ENCODE peak calls at places on chromosomes 13 and 19, in ten cellular contexts. One of them, this sample, is unnamed.

GRCh38 chr13:93169980-93170379 is 56.6 kb upstream of the GPC6 start:
- DNase-seq in stimulated activated CD8-positive, alpha-beta memory T cell treated with anti-CD3 and anti-CD28 coated beads, Interleukin-15, amount 100 ng/mL, for 4 hours: no peak
- DNase-seq in NCI-H1092: no peak
- DNase-seq in BE2C: no peak
- DNase-seq in aorta: no peak
- DNase-seq in putamen: no peak
- DNase-seq in NCI-H345: no peak
- DNase-seq in lung microvascular endothelial cell: no peak
- DNase-seq in memory B cell: no peak
- DNase-seq in HEK293T: no peak
- DNase-seq in this sample: peak; percentile 99

GRCh38 chr19:13849991-13850909 is 26.7 kb upstream of the NANOS3 start:
- DNase-seq in stimulated activated CD8-positive, alpha-beta memory T cell treated with anti-CD3 and anti-CD28 coated beads, Interleukin-15, amount 100 ng/mL, for 4 hours: no peak
- DNase-seq in NCI-H1092: peak; percentile 70
- DNase-seq in BE2C: peak; percentile 91
- DNase-seq in aorta: peak; percentile 89
- DNase-seq in putamen: peak; percentile 71
- DNase-seq in NCI-H345: peak; percentile 48
- DNase-seq in lung microvascular endothelial cell: peak; percentile 92
- DNase-seq in memory B cell: peak; percentile 75
- DNase-seq in HEK293T: peak; percentile 78
- DNase-seq in this sample: no peak

GRCh38 chr13:113207890-113208423 is 512 bp downstream of the PCID2 start:
- DNase-seq in stimulated activated CD8-positive, alpha-beta memory T cell treated with anti-CD3 and anti-CD28 coated beads, Interleukin-15, amount 100 ng/mL, for 4 hours: peak; percentile 7
- DNase-seq in NCI-H1092: no peak
- DNase-seq in BE2C: peak; percentile 56
- DNase-seq in aorta: peak; percentile 62
- DNase-seq in putamen: no peak
- DNase-seq in NCI-H345: no peak
- DNase-seq in lung microvascular endothelial cell: peak; percentile 73
- DNase-seq in memory B cell: no peak
- DNase-seq in HEK293T: peak; percentile 22
- DNase-seq in this sample: peak; percentile 31

GRCh38 chr13:111114362-111115050 is 604 bp upstream of the ARHGEF7 start:
- DNase-seq in stimulated activated CD8-positive, alpha-beta memory T cell treated with anti-CD3 and anti-CD28 coated beads, Interleukin-15, amount 100 ng/mL, for 4 hours: no peak
- DNase-seq in NCI-H1092: peak; percentile 59
- DNase-seq in BE2C: no peak
- DNase-seq in aorta: peak; percentile 78
- DNase-seq in putamen: peak; percentile 29
- DNase-seq in NCI-H345: peak; percentile 63
- DNase-seq in lung microvascular endothelial cell: peak; percentile 36
- DNase-seq in memory B cell: peak; percentile 13
- DNase-seq in HEK293T: no peak
- DNase-seq in this sample: peak; percentile 21

GRCh38 chr19:15432018-15432494 is 13.3 kb upstream of the AKAP8L start:
- DNase-seq in stimulated activated CD8-positive, alpha-beta memory T cell treated with anti-CD3 and anti-CD28 coated beads, Interleukin-15, amount 100 ng/mL, for 4 hours: no peak
- DNase-seq in NCI-H1092: no peak
- DNase-seq in BE2C: no peak
- DNase-seq in aorta: no peak
- DNase-seq in putamen: no peak
- DNase-seq in NCI-H345: no peak
- DNase-seq in lung microvascular endothelial cell: peak; percentile 42
- DNase-seq in memory B cell: no peak
- DNase-seq in HEK293T: peak; percentile 30
- DNase-seq in this sample: no peak

GRCh38 chr13:20151612-20152011 is 9.2 kb downstream of the GJA3 start:
- DNase-seq in stimulated activated CD8-positive, alpha-beta memory T cell treated with anti-CD3 and anti-CD28 coated beads, Interleukin-15, amount 100 ng/mL, for 4 hours: no peak
- DNase-seq in NCI-H1092: no peak
- DNase-seq in BE2C: no peak
- DNase-seq in aorta: no peak
- DNase-seq in putamen: no peak
- DNase-seq in NCI-H345: no peak
- DNase-seq in lung microvascular endothelial cell: no peak
- DNase-seq in memory B cell: no peak
- DNase-seq in HEK293T: no peak
- DNase-seq in this sample: no peak

GRCh38 chr13:112771139-112771876 is 81.5 kb downstream of the ATP11A start:
- DNase-seq in stimulated activated CD8-positive, alpha-beta memory T cell treated with anti-CD3 and anti-CD28 coated beads, Interleukin-15, amount 100 ng/mL, for 4 hours: no peak
- DNase-seq in NCI-H1092: peak; percentile 31
- DNase-seq in BE2C: no peak
- DNase-seq in aorta: no peak
- DNase-seq in putamen: no peak
- DNase-seq in NCI-H345: no peak
- DNase-seq in lung microvascular endothelial cell: no peak
- DNase-seq in memory B cell: no peak
- DNase-seq in HEK293T: no peak
- DNase-seq in this sample: no peak

GRCh38 chr13:52999093-52999696 is 29.4 kb upstream of the OLFM4 start:
- DNase-seq in stimulated activated CD8-positive, alpha-beta memory T cell treated with anti-CD3 and anti-CD28 coated beads, Interleukin-15, amount 100 ng/mL, for 4 hours: no peak
- DNase-seq in NCI-H1092: no peak
- DNase-seq in BE2C: no peak
- DNase-seq in aorta: no peak
- DNase-seq in putamen: no peak
- DNase-seq in NCI-H345: no peak
- DNase-seq in lung microvascular endothelial cell: no peak
- DNase-seq in memory B cell: no peak
- DNase-seq in HEK293T: no peak
- DNase-seq in this sample: no peak

GRCh38 chr13:75705395-75705794 is 69.3 kb downstream of the LMO7 start:
- DNase-seq in stimulated activated CD8-positive, alpha-beta memory T cell treated with anti-CD3 and anti-CD28 coated beads, Interleukin-15, amount 100 ng/mL, for 4 hours: no peak
- DNase-seq in NCI-H1092: no peak
- DNase-seq in BE2C: no peak
- DNase-seq in aorta: no peak
- DNase-seq in putamen: no peak
- DNase-seq in NCI-H345: no peak
- DNase-seq in lung microvascular endothelial cell: peak; percentile 30
- DNase-seq in memory B cell: no peak
- DNase-seq in HEK293T: no peak
- DNase-seq in this sample: peak; percentile 99

GRCh38 chr13:81395368-81395767 is 1054.4 kb upstream of the SPRY2 start:
- DNase-seq in stimulated activated CD8-positive, alpha-beta memory T cell treated with anti-CD3 and anti-CD28 coated beads, Interleukin-15, amount 100 ng/mL, for 4 hours: no peak
- DNase-seq in NCI-H1092: no peak
- DNase-seq in BE2C: peak; percentile 88
- DNase-seq in aorta: no peak
- DNase-seq in putamen: no peak
- DNase-seq in NCI-H345: no peak
- DNase-seq in lung microvascular endothelial cell: no peak
- DNase-seq in memory B cell: no peak
- DNase-seq in HEK293T: peak; percentile 45
- DNase-seq in this sample: no peak

GRCh38 chr19:49489601-49490167 is 2.3 kb downstream of the RPL13A start:
- DNase-seq in stimulated activated CD8-positive, alpha-beta memory T cell treated with anti-CD3 and anti-CD28 coated beads, Interleukin-15, amount 100 ng/mL, for 4 hours: no peak
- DNase-seq in NCI-H1092: no peak
- DNase-seq in BE2C: peak; percentile 78
- DNase-seq in aorta: no peak
- DNase-seq in putamen: no peak
- DNase-seq in NCI-H345: no peak
- DNase-seq in lung microvascular endothelial cell: no peak
- DNase-seq in memory B cell: no peak
- DNase-seq in HEK293T: no peak
- DNase-seq in this sample: no peak

GRCh38 chr19:42540071-42540553 is 11.8 kb upstream of the CEACAM1 start:
- DNase-seq in stimulated activated CD8-positive, alpha-beta memory T cell treated with anti-CD3 and anti-CD28 coated beads, Interleukin-15, amount 100 ng/mL, for 4 hours: no peak
- DNase-seq in NCI-H1092: peak; percentile 43
- DNase-seq in BE2C: no peak
- DNase-seq in aorta: peak; percentile 17
- DNase-seq in putamen: no peak
- DNase-seq in NCI-H345: peak; percentile 65
- DNase-seq in lung microvascular endothelial cell: no peak
- DNase-seq in memory B cell: no peak
- DNase-seq in HEK293T: no peak
- DNase-seq in this sample: no peak

GRCh38 chr13:97339019-97339988 is 94.7 kb upstream of the RAP2A start:
- DNase-seq in stimulated activated CD8-positive, alpha-beta memory T cell treated with anti-CD3 and anti-CD28 coated beads, Interleukin-15, amount 100 ng/mL, for 4 hours: no peak
- DNase-seq in NCI-H1092: no peak
- DNase-seq in BE2C: peak; percentile 25
- DNase-seq in aorta: peak; percentile 68
- DNase-seq in putamen: peak; percentile 42
- DNase-seq in NCI-H345: no peak
- DNase-seq in lung microvascular endothelial cell: no peak
- DNase-seq in memory B cell: no peak
- DNase-seq in HEK293T: no peak
- DNase-seq in this sample: no peak